ENCODE peak calls at places on chromosomes 4 and X, in six cellular contexts. C is stomach; L is cardiac fibroblast; R is activated CD4-positive, alpha-beta T cell treated with anti-CD3 and anti-CD28 coated beads for 24 hours; O is stimulated activated effector memory CD8-positive, alpha-beta T cell treated with anti-CD3 and anti-CD28 coated beads, Interleukin-12 subunit alpha, Interleukin-12 subunit beta, amount 100 ng/mL, for 72 hours; B is amniotic stem cell. W is an unnamed sample.

GRCh38 chrX:135931644-135932487 is 38.4 kb downstream of the SAGE1 start:
- DNase-seq in R (peak), O (peak), C (peak), B (no peak), L (peak), W (peak)

GRCh38 chrX:53558646-53559045 is 124.5 kb upstream of the HSD17B10 start:
- DNase-seq in C (no peak), B (no peak), L (no peak), R (no peak), O (no peak), W (no peak)

GRCh38 chr4:94813221-94813620 is 55.5 kb downstream of the BMPR1B start:
- DNase-seq in C (no peak), B (no peak), O (no peak), R (no peak), L (no peak), W (no peak)

GRCh38 chr4:38371391-38371851 is 292.6 kb upstream of the KLF3 start:
- DNase-seq in C (no peak), B (peak), O (no peak), R (no peak), L (peak), W (peak)

GRCh38 chr4:13430834-13431568 is 53.1 kb downstream of the RAB28 start:
- DNase-seq in R (no peak), B (no peak), L (no peak), C (no peak), O (no peak), W (no peak)

GRCh38 chrX:140440891-140441290 is 64.0 kb downstream of the SOX3 start:
- DNase-seq in L (no peak), O (no peak), B (no peak), C (no peak), R (no peak), W (no peak)

GRCh38 chr4:112296949-112297483 is at the start of gene ALPK1:
- DNase-seq in L (peak), O (no peak), B (peak), C (no peak), R (no peak), W (peak)

GRCh38 chr4:90207887-90208454 is 80.8 kb downstream of the CCSER1 start:
- DNase-seq in O (no peak), C (no peak), R (no peak), B (no peak), L (no peak), W (no peak)

GRCh38 chr4:23388699-23389395 is 501.0 kb downstream of the PPARGC1A start:
- DNase-seq in O (no peak), B (no peak), C (no peak), L (no peak), R (no peak), W (no peak)

GRCh38 chrX:19678941-19679340 is 163.6 kb upstream of the MAP3K15 start:
- DNase-seq in B (no peak), R (no peak), C (no peak), O (no peak), L (peak), W (no peak)

GRCh38 chrX:130984782-130985181 is 73.4 kb upstream of the ARHGAP36 start:
- DNase-seq in L (no peak), B (no peak), R (no peak), O (no peak), C (no peak), W (no peak)

GRCh38 chr4:13173974-13174373 is 310.2 kb downstream of the RAB28 start:
- DNase-seq in B (no peak), L (peak), R (no peak), O (no peak), C (no peak), W (peak)

GRCh38 chr4:159685406-159686092 is 582.7 kb downstream of the RAPGEF2 start:
- DNase-seq in B (no peak), L (no peak), C (no peak), R (no peak), O (no peak), W (no peak)

GRCh38 chr4:26425953-26426352 is 64.3 kb downstream of the CCKAR start:
- DNase-seq in L (no peak), O (no peak), B (no peak), R (no peak), C (no peak), W (no peak)

GRCh38 chr4:94690851-94691254 is 66.9 kb upstream of the BMPR1B start:
- DNase-seq in L (peak), R (no peak), C (no peak), O (no peak), B (no peak), W (peak)

GRCh38 chr4:142396279-142396678 is 449.8 kb downstream of the INPP4B start:
- DNase-seq in O (no peak), L (peak), R (no peak), C (no peak), B (no peak), W (peak)

W was measured in fibroblast of pulmonary artery.